ENCODE peak calls at places on chromosomes 5 and 9, in eight cellular contexts. G is activated CD8-positive, alpha-beta memory T cell treated with anti-CD3 and anti-CD28 coated beads for 24 hours; P is GM19239; B is GM20000; A is small intestine; U is RPMI8226; Q is kidney tubule cell; X is AG04450. H is an unnamed sample.

GRCh38 chr5:116771466-116772151 is 197.0 kb upstream of the SEMA6A start:
- DNase-seq in B (no peak), U (no peak), Q (no peak), G (no peak), X (no peak), A (no peak), P (no peak), H (no peak)

GRCh38 chr5:9269024-9269423 is 276.9 kb downstream of the SEMA5A start:
- DNase-seq in B (no peak), A (no peak), P (no peak), U (no peak), X (no peak), Q (peak; percentile 28), G (no peak), H (no peak)

GRCh38 chr5:150428106-150428876 is 15.6 kb upstream of the CD74 start:
- DNase-seq in X (no peak), P (no peak), U (no peak), G (no peak), Q (peak; percentile 65), B (no peak), A (peak; percentile 85), H (no peak)

GRCh38 chr5:165370772-165371171 is 1865.4 kb downstream of the MAT2B start:
- DNase-seq in G (no peak), X (no peak), A (no peak), P (no peak), U (no peak), B (no peak), Q (no peak), H (no peak)

GRCh38 chr9:16257604-16258003 is 612.9 kb downstream of the BNC2 start:
- DNase-seq in A (no peak), P (no peak), Q (no peak), B (no peak), X (no peak), U (no peak), G (no peak), H (peak; percentile 35)

GRCh38 chr5:80231243-80231642 is 24.6 kb downstream of the SERINC5 start:
- DNase-seq in B (no peak), U (no peak), X (no peak), Q (peak; percentile 81), A (no peak), P (no peak), G (no peak), H (no peak)

GRCh38 chr9:79015951-79016350 is 555.8 kb upstream of the TLE4 start:
- DNase-seq in B (no peak), G (no peak), X (no peak), Q (no peak), P (no peak), U (no peak), A (no peak), H (no peak)

GRCh38 chr5:76602094-76602726 is 21.0 kb downstream of the F2RL2 start:
- DNase-seq in Q (no peak), P (no peak), B (no peak), G (no peak), X (no peak), U (no peak), A (no peak), H (no peak)

GRCh38 chr9:131289301-131290038 is at the start of gene PLPP7:
- DNase-seq in G (no peak), X (no peak), B (peak; percentile 84), Q (peak; percentile 65), U (no peak), A (no peak), P (no peak), H (peak; percentile 90)

GRCh38 chr9:118962426-118962825 is 406.8 kb downstream of the BRINP1 start:
- DNase-seq in B (no peak), U (no peak), X (no peak), Q (peak; percentile 92), A (no peak), P (no peak), G (no peak), H (no peak)

GRCh38 chr5:37966291-37966690 is 126.5 kb upstream of the GDNF start:
- DNase-seq in B (no peak), Q (no peak), X (no peak), U (no peak), P (no peak), G (no peak), A (no peak), H (no peak)

GRCh38 chr5:62134811-62135210 is 171.2 kb upstream of the KIF2A start:
- DNase-seq in P (no peak), Q (peak; percentile 73), B (no peak), U (no peak), X (no peak), A (no peak), G (no peak), H (no peak)

GRCh38 chr9:95736370-95736769 is 139.1 kb upstream of the ERCC6L2 start:
- DNase-seq in B (no peak), Q (no peak), U (peak; percentile 8), A (no peak), X (no peak), P (no peak), G (no peak), H (peak; percentile 48)

GRCh38 chr9:137432687-137433348 is 8.3 kb downstream of the ENTPD8 start:
- DNase-seq in A (no peak), Q (no peak), U (no peak), B (no peak), X (no peak), P (no peak), G (no peak), H (no peak)

GRCh38 chr5:161409471-161409870 is 137.1 kb downstream of the GABRB2 start:
- DNase-seq in Q (no peak), G (no peak), A (no peak), P (no peak), X (no peak), B (no peak), U (no peak), H (no peak)

GRCh38 chr9:8917978-8918739 is 1118.6 kb upstream of the DMAC1 start:
- DNase-seq in Q (no peak), P (no peak), B (no peak), G (no peak), X (no peak), U (peak; percentile 72), A (no peak), H (no peak)

GRCh38 chr9:77449177-77450092 is 198.7 kb downstream of the GNA14 start:
- DNase-seq in U (no peak), G (no peak), Q (peak; percentile 64), A (no peak), P (no peak), B (no peak), X (no peak), H (no peak)

GRCh38 chr9:92496401-92496800 is 14.1 kb upstream of the ASPN start:
- DNase-seq in U (no peak), A (no peak), G (no peak), P (no peak), Q (no peak), B (no peak), X (no peak), H (no peak)

GRCh38 chr9:130034570-130034969 is 8.4 kb downstream of the FNBP1 start:
- DNase-seq in X (peak; percentile 55), Q (peak; percentile 33), A (no peak), U (no peak), P (no peak), B (no peak), G (peak; percentile 61), H (no peak)

GRCh38 chr5:58860680-58861079 is 277.8 kb downstream of the RAB3C start:
- DNase-seq in P (no peak), A (no peak), Q (no peak), U (no peak), B (no peak), X (no peak), G (no peak), H (no peak)

GRCh38 chr5:149206524-149207141 is 65.0 kb upstream of the AFAP1L1 start:
- DNase-seq in B (no peak), A (no peak), U (no peak), X (no peak), P (no peak), Q (no peak), G (no peak), H (no peak)

GRCh38 chr9:81562221-81563019 is 126.9 kb downstream of the TLE1 start:
- DNase-seq in X (peak; percentile 41), A (no peak), P (no peak), B (no peak), U (no peak), Q (peak; percentile 99), G (no peak), H (no peak)

GRCh38 chr5:76175051-76175666 is 92.0 kb downstream of the SV2C start:
- DNase-seq in A (peak; percentile 71), X (peak; percentile 7), P (peak; percentile 92), U (peak; percentile 79), B (peak; percentile 91), Q (peak; percentile 67), G (peak; percentile 74), H (peak; percentile 77)

GRCh38 chr9:137280478-137281344 is 3.2 kb downstream of the TOR4A start:
- DNase-seq in U (no peak), Q (no peak), A (no peak), G (no peak), X (no peak), B (peak; percentile 87), P (no peak), H (peak; percentile 73)

GRCh38 chr9:82436480-82436879 is 447.9 kb downstream of the SPATA31D1 start:
- DNase-seq in A (no peak), B (no peak), X (no peak), P (no peak), G (no peak), U (no peak), Q (peak; percentile 80), H (no peak)

GRCh38 chr5:179345429-179346321 is at the start of gene ADAMTS2:
- DNase-seq in P (no peak), A (no peak), X (no peak), G (no peak), B (no peak), Q (peak; percentile 8), U (peak; percentile 73), H (peak; percentile 89)

GRCh38 chr5:110512266-110512665 is 214.2 kb downstream of the TMEM232 start:
- DNase-seq in G (no peak), Q (no peak), P (no peak), B (no peak), A (no peak), X (no peak), U (no peak), H (no peak)

GRCh38 chr9:33795281-33795680 is at the start of gene PRSS3:
- DNase-seq in U (no peak), Q (no peak), P (no peak), B (no peak), X (no peak), A (no peak), G (no peak), H (no peak)

GRCh38 chr5:87195616-87196015 is 72.1 kb upstream of the RASA1 start:
- DNase-seq in B (no peak), U (no peak), X (no peak), Q (no peak), A (no peak), P (no peak), G (no peak), H (no peak)

GRCh38 chr5:38532165-38532669 is 24.2 kb downstream of the LIFR start:
- DNase-seq in U (no peak), A (no peak), B (no peak), P (no peak), G (no peak), X (no peak), Q (peak; percentile 54), H (peak; percentile 37)

GRCh38 chr5:128132499-128132898 is 48.9 kb downstream of the SLC12A2 start:
- DNase-seq in B (no peak), A (peak; percentile 31), X (no peak), P (no peak), G (no peak), Q (no peak), U (no peak), H (no peak)